ENCODE peak calls at places on chromosomes 1 and 21, in eight cellular contexts. X is A549; Y is RWPE1; G is cardiac muscle cell; H is CD4-positive, alpha-beta T cell; Z is endothelial cell; E is tibial nerve; R is endothelial cell of umbilical vein. K is an unnamed sample.

GRCh38 chr1:203505526-203506189 is 11.7 kb downstream of the OPTC start:
- DNase-seq in X (no peak), Y (no peak), G (no peak), H (no peak), Z (no peak), E (no peak), R (no peak), K (no peak)

GRCh38 chr1:59116920-59117542 is 179.9 kb upstream of the FGGY start:
- DNase-seq in X (no peak), Y (peak), G (no peak), H (no peak), Z (no peak), E (no peak), R (no peak), K (no peak)

GRCh38 chr21:44681861-44682579 is at the start of gene KRTAP12-1:
- DNase-seq in X (no peak), Y (no peak), G (no peak), H (no peak), Z (no peak), E (no peak), R (no peak), K (no peak)

GRCh38 chr1:173300249-173301044 is 93.3 kb upstream of the TNFSF4 start:
- DNase-seq in X (no peak), Y (no peak), G (no peak), H (no peak), Z (no peak), E (no peak), R (no peak), K (no peak)

GRCh38 chr1:221637641-221638041 is 104.2 kb downstream of the DUSP10 start:
- DNase-seq in X (peak), Y (no peak), G (peak), H (no peak), Z (no peak), E (no peak), R (no peak), K (no peak)

GRCh38 chr1:11535316-11535715 is 56.4 kb downstream of the DISP3 start:
- DNase-seq in X (no peak), Y (no peak), G (no peak), H (no peak), Z (no peak), E (no peak), R (no peak), K (no peak)

GRCh38 chr1:161706483-161707347 is at the start of gene FCRLA:
- DNase-seq in X (peak), Y (peak), G (peak), H (no peak), Z (no peak), E (no peak), R (no peak), K (no peak)

GRCh38 chr1:198564157-198564556 is 23.7 kb upstream of the ATP6V1G3 start:
- DNase-seq in X (no peak), Y (no peak), G (no peak), H (no peak), Z (no peak), E (no peak), R (no peak), K (no peak)

GRCh38 chr1:115051850-115052249 is 22.2 kb downstream of the TSHB start:
- DNase-seq in X (no peak), Y (peak), G (no peak), H (no peak), Z (no peak), E (no peak), R (no peak), K (no peak)

GRCh38 chr1:67376381-67376780 is 53.8 kb downstream of the SERBP1 start:
- DNase-seq in X (no peak), Y (no peak), G (no peak), H (no peak), Z (no peak), E (no peak), R (no peak), K (no peak)

GRCh38 chr21:42685036-42685435 is 31.6 kb downstream of the PDE9A start:
- DNase-seq in X (no peak), Y (no peak), G (no peak), H (no peak), Z (no peak), E (no peak), R (no peak), K (no peak)

GRCh38 chr21:41612674-41613250 is 104.8 kb upstream of the TMPRSS2 start:
- DNase-seq in X (peak), Y (peak), G (peak), H (no peak), Z (peak), E (peak), R (no peak), K (peak)

GRCh38 chr1:30225336-30225735 is 498.0 kb downstream of the MATN1 start:
- DNase-seq in X (no peak), Y (no peak), G (no peak), H (no peak), Z (no peak), E (no peak), R (no peak), K (no peak)

GRCh38 chr1:5585256-5585655 is 407.0 kb downstream of the NPHP4 start:
- DNase-seq in X (no peak), Y (no peak), G (no peak), H (no peak), Z (no peak), E (no peak), R (no peak), K (no peak)

GRCh38 chr1:113534875-113535274 is 144.6 kb downstream of the MAGI3 start:
- DNase-seq in X (no peak), Y (no peak), G (no peak), H (no peak), Z (no peak), E (no peak), R (no peak), K (no peak)

GRCh38 chr1:50917796-50918137 is 42.3 kb downstream of the FAF1 start:
- DNase-seq in X (no peak), Y (no peak), G (no peak), H (no peak), Z (no peak), E (no peak), R (no peak), K (no peak)

GRCh38 chr1:21537932-21538630 is 28.9 kb downstream of the ALPL start:
- DNase-seq in X (no peak), Y (no peak), G (peak), H (no peak), Z (no peak), E (peak), R (no peak), K (no peak)

GRCh38 chr1:57725318-57725717 is 301.5 kb upstream of the DAB1 start:
- DNase-seq in X (no peak), Y (no peak), G (no peak), H (no peak), Z (no peak), E (no peak), R (no peak), K (no peak)
- TF ChIP-seq CTCF in X (no peak), Y (no peak), G (no peak), H (no peak), Z (no peak), E (no peak), R (no peak), K (no peak)

DNA sequence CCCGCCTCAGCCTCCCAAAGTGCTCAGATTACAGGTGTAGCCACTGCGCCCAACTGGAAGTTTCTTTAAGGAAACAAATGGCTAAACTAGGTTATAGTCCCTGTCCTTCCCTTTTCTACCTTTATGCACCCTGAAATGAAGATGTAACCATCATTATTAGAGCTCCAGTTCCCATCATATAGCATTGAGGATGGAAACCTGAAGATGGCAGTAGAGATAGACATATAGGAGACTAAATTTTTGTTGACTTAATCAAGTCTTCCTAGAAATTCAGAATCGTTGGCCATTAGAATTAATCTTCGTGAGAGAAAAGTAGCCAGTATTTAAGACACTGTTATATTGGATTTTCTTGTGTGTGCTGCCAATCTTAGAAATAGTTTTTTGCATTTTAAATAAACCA is 1016.3 kb upstream of the NCAM2 start:
- DNase-seq in X (no peak), Y (peak), G (no peak), H (no peak), Z (no peak), E (no peak), R (no peak), K (no peak)
- TF ChIP-seq CTCF in X (no peak), Y (no peak), G (no peak), H (no peak), Z (no peak), E (no peak), R (no peak), K (no peak)

DNA sequence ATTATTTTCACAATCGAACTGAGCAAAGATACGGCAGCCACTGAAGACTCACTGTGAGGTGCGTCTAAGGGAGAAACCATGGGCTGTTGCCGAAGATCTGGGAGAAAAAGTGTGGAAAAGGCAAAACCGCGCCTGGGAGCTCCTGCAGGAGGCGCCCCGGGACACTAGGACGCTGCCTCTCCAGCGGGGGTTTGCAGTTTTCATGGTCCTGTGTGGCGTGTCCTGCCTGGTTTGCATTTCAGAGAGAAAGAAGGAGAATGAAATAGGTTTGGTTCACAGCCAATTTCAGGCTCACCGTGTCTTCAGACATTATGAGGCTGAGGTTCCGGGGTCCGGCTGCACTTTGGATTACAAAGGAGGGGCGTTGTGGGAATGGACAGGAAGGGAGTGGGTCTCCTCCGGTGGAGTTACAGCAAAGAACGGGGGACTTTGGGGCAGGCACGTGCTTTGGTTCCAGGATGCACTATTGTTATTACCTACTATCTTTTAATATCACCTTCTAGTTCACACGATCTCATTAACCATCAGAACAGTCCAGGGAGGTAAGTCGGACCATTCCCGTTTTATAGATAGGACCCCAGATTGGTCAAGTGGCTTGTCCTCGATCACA is 179.8 kb downstream of the DYRK1A start:
- DNase-seq in X (no peak), Y (no peak), G (no peak), H (no peak), Z (no peak), E (no peak), R (no peak), K (no peak)
- TF ChIP-seq CTCF in X (no peak), Y (no peak), G (no peak), H (no peak), Z (no peak), E (no peak), R (no peak), K (no peak)

GRCh38 chr1:168084396-168085231 is 52.1 kb downstream of the GPR161 start:
- DNase-seq in X (peak), Y (peak), G (peak), H (peak), Z (peak), E (peak), R (peak), K (peak)

GRCh38 chr1:168083456-168084325 is 53.0 kb downstream of the GPR161 start:
- DNase-seq in X (no peak), Y (no peak), G (no peak), H (no peak), Z (no peak), E (no peak), R (no peak), K (no peak)

GRCh38 chr1:168079761-168080160 is 57.0 kb downstream of the GPR161 start:
- DNase-seq in X (no peak), Y (no peak), G (no peak), H (no peak), Z (no peak), E (no peak), R (no peak), K (no peak)

GRCh38 chr1:168081373-168082007 is 55.2 kb downstream of the GPR161 start:
- DNase-seq in X (no peak), Y (peak), G (no peak), H (no peak), Z (no peak), E (peak), R (peak), K (no peak)

GRCh38 chr1:168082008-168082876 is 54.5 kb downstream of the GPR161 start:
- DNase-seq in X (peak), Y (peak), G (peak), H (peak), Z (peak), E (peak), R (peak), K (peak)
- TF ChIP-seq CTCF in X (peak), Y (peak), G (peak), H (peak), Z (peak), E (peak), R (peak), K (no peak)

GRCh38 chr1:61872206-61872605 is 129.9 kb downstream of the PATJ start:
- DNase-seq in X (no peak), Y (no peak), G (no peak), H (no peak), Z (no peak), E (no peak), R (no peak), K (no peak)

GRCh38 chr1:61869691-61870109 is 127.4 kb downstream of the PATJ start:
- DNase-seq in X (no peak), Y (no peak), G (no peak), H (no peak), Z (no peak), E (no peak), R (no peak), K (no peak)

GRCh38 chr1:61873581-61873980 is 131.3 kb downstream of the PATJ start:
- DNase-seq in X (no peak), Y (no peak), G (no peak), H (no peak), Z (no peak), E (no peak), R (no peak), K (no peak)

GRCh38 chr1:61875198-61875597 is 132.9 kb downstream of the PATJ start:
- DNase-seq in X (no peak), Y (no peak), G (no peak), H (no peak), Z (no peak), E (no peak), R (no peak), K (no peak)

GRCh38 chr1:61873994-61874393 is 131.7 kb downstream of the PATJ start:
- DNase-seq in X (no peak), Y (no peak), G (no peak), H (no peak), Z (no peak), E (no peak), R (no peak), K (no peak)
- TF ChIP-seq CTCF in X (no peak), Y (no peak), G (no peak), H (no peak), Z (no peak), E (no peak), R (no peak), K (no peak)

GRCh38 chr1:150579110-150579954 is at the start of gene MCL1:
- DNase-seq in X (peak), Y (peak), G (peak), H (peak), Z (peak), E (peak), R (peak), K (no peak)
- TF ChIP-seq CTCF in X (no peak), Y (no peak), G (no peak), H (no peak), Z (no peak), E (no peak), R (no peak), K (no peak)

DNA sequence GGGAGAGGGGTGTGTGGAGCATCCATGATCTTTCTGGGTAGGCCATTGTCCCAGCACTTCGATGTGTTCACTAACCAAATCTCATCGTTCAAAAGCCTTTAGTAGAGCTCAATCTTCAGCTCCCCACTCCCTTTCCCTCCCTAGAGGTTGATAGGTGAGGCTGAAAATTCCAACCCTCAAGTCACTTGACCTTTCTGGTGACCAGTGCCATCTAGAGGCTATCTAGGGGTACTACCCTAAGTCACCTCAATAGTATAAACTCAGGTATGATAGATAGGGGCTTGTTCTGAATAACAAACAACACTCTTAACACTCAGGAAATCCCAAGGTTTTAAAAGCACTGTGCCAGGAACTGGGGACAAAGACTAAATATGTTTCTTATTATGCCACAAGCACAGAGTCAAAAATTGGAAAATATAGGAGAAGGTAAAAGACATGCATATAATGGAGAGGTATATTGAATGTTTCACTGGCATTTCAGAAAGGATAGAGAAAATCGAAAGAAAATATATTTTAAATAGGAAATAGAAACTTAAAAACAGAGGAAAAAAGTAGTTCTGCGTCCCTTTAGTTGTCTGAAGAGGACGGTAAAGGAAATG is 42.9 kb upstream of the CD53 start:
- DNase-seq in X (peak), Y (peak), G (peak), H (no peak), Z (peak), E (no peak), R (peak), K (no peak)
- TF ChIP-seq CTCF in X (peak), Y (peak), G (peak), H (peak), Z (peak), E (no peak), R (peak), K (no peak)

K was measured in omental fat pad.